ENCODE peak calls at places on chromosomes 6 and 20, in six cellular contexts. U is AG04449, T is HTR-8/SVneo, N is WTC11, P is adipocyte, V is neuronal stem cell. X is an unnamed sample.

GRCh38 chr6:130423044-130423443 is 57.2 kb downstream of the TMEM200A start:
- DNase-seq in T (no peak), P (no peak), U (no peak), V (no peak), N (no peak), X (no peak)

GRCh38 chr6:90940812-90941481 is 354.1 kb upstream of the MAP3K7 start:
- DNase-seq in N (no peak), U (peak), V (peak), T (no peak), P (peak), X (no peak)

GRCh38 chr20:31835977-31836852 is 9.2 kb downstream of the FOXS1 start:
- DNase-seq in V (no peak), U (no peak), T (peak), P (peak), N (no peak), X (peak)

GRCh38 chr6:135812085-135812526 is 39.4 kb upstream of the PDE7B start:
- DNase-seq in V (no peak), P (peak), T (peak), N (no peak), U (peak), X (peak)

GRCh38 chr6:45892196-45892595 is 123.5 kb downstream of the CLIC5 start:
- DNase-seq in U (no peak), P (no peak), T (no peak), N (no peak), V (no peak), X (no peak)

GRCh38 chr6:40112350-40112749 is 178.1 kb upstream of the MOCS1 start:
- DNase-seq in P (no peak), T (no peak), V (no peak), N (no peak), U (no peak), X (no peak)

GRCh38 chr6:19413323-19413722 is 423.8 kb upstream of the ID4 start:
- DNase-seq in V (no peak), P (no peak), T (no peak), N (no peak), U (no peak), X (no peak)

GRCh38 chr6:9704989-9705388 is 709.9 kb downstream of the TFAP2A start:
- DNase-seq in T (no peak), P (no peak), V (no peak), U (no peak), N (no peak), X (no peak)

GRCh38 chr6:6005467-6006427 is 978 bp downstream of the NRN1 start:
- DNase-seq in U (no peak), P (no peak), T (no peak), V (no peak), N (no peak), X (no peak)

GRCh38 chr20:44134897-44135810 is 51.8 kb downstream of the JPH2 start:
- DNase-seq in P (peak), U (no peak), N (no peak), V (no peak), T (no peak), X (peak)

GRCh38 chr6:13472099-13472498 is 15.3 kb downstream of the GFOD1 start:
- DNase-seq in P (no peak), N (no peak), U (no peak), T (no peak), V (no peak), X (no peak)

GRCh38 chr20:31568773-31569162 is 36.3 kb upstream of the ID1 start:
- DNase-seq in N (no peak), T (no peak), U (no peak), V (no peak), P (no peak), X (no peak)

GRCh38 chr6:2799936-2800527 is 34.8 kb downstream of the WRNIP1 start:
- DNase-seq in U (no peak), N (no peak), T (no peak), V (no peak), P (no peak), X (no peak)

GRCh38 chr20:14178952-14179351 is 158.5 kb downstream of the FLRT3 start:
- DNase-seq in V (no peak), N (no peak), U (no peak), P (no peak), T (no peak), X (no peak)

GRCh38 chr20:22826306-22827230 is 208.5 kb upstream of the SSTR4 start:
- DNase-seq in T (no peak), V (no peak), N (no peak), P (no peak), U (no peak), X (no peak)

GRCh38 chr20:49663112-49663511 is 50.6 kb downstream of the B4GALT5 start:
- DNase-seq in V (no peak), P (no peak), T (no peak), N (no peak), U (no peak), X (no peak)

GRCh38 chr6:29943053-29943966 is 978 bp downstream of the HLA-A start:
- DNase-seq in V (no peak), U (no peak), N (no peak), T (no peak), P (peak), X (peak)

GRCh38 chr6:142731611-142732010 is 213.4 kb downstream of the HIVEP2 start:
- DNase-seq in T (no peak), N (no peak), V (no peak), U (no peak), P (no peak), X (no peak)

GRCh38 chr6:26304213-26305096 is 60.5 kb upstream of the BTN3A2 start:
- DNase-seq in V (no peak), N (peak), U (no peak), P (peak), T (no peak), X (peak)

GRCh38 chr6:117272032-117272866 is 6.9 kb downstream of the VGLL2 start:
- DNase-seq in P (no peak), U (no peak), V (no peak), N (no peak), T (no peak), X (no peak)

GRCh38 chr20:11376998-11377397 is 540.7 kb upstream of the BTBD3 start:
- DNase-seq in U (no peak), N (no peak), T (no peak), V (no peak), P (no peak), X (no peak)